ENCODE peak calls at places on chromosome 6, in nine cellular contexts. Z, B, Q, A, I, C, T, S and K are unnamed samples.

GRCh38 chr6:29005183-29005885 is at the start of gene ZNF311:
- DNase-seq in A (no peak), Z (peak), Q (peak), T (peak), S (no peak), B (peak), C (no peak), I (peak), K (peak)

GRCh38 chr6:13674533-13675190 is 37.0 kb downstream of the RANBP9 start:
- DNase-seq in C (no peak), Q (no peak), Z (no peak), B (no peak), S (no peak), A (no peak), I (no peak), T (no peak), K (no peak)

GRCh38 chr6:76418657-76419217 is 346.3 kb upstream of the IMPG1 start:
- DNase-seq in I (no peak), C (no peak), Q (no peak), S (no peak), A (no peak), T (no peak), B (no peak), Z (no peak), K (no peak)

GRCh38 chr6:151007069-151007468 is 141.6 kb downstream of the MTHFD1L start:
- DNase-seq in I (no peak), T (no peak), Q (no peak), Z (no peak), B (no peak), C (no peak), A (no peak), S (no peak), K (no peak)

GRCh38 chr6:13445005-13445743 is 42.2 kb downstream of the GFOD1 start:
- DNase-seq in Z (peak), B (no peak), C (no peak), S (peak), A (no peak), T (peak), I (no peak), Q (no peak), K (peak)

GRCh38 chr6:162615016-162615717 is 112.4 kb downstream of the PRKN start:
- DNase-seq in T (no peak), A (no peak), B (no peak), S (no peak), I (no peak), Z (no peak), C (no peak), Q (no peak), K (no peak)

GRCh38 chr6:119096683-119097310 is 18.3 kb upstream of the FAM184A start:
- DNase-seq in T (peak), C (no peak), I (peak), S (no peak), Q (peak), Z (peak), B (no peak), A (no peak), K (no peak)

GRCh38 chr6:138346302-138347195 is 31.2 kb upstream of the SMIM28 start:
- DNase-seq in B (no peak), Z (no peak), I (no peak), C (no peak), T (no peak), A (no peak), S (no peak), Q (no peak), K (no peak)

GRCh38 chr6:136113736-136114173 is 136.4 kb downstream of the MTFR2 start:
- DNase-seq in Z (peak), I (no peak), C (no peak), B (no peak), Q (no peak), T (peak), S (peak), A (no peak), K (peak)

GRCh38 chr6:43077981-43078411 is 1.9 kb downstream of the PTK7 start:
- DNase-seq in Q (no peak), I (no peak), C (no peak), S (no peak), Z (no peak), B (no peak), T (no peak), A (no peak), K (no peak)

GRCh38 chr6:3849681-3850450 is 693 bp downstream of the FAM50B start:
- DNase-seq in S (no peak), A (no peak), Z (peak), I (no peak), Q (peak), T (no peak), B (no peak), C (no peak), K (peak)

GRCh38 chr6:8837343-8837742 is 402.0 kb upstream of the SLC35B3 start:
- DNase-seq in S (no peak), T (no peak), C (no peak), A (no peak), I (no peak), B (no peak), Q (no peak), Z (no peak), K (no peak)

GRCh38 chr6:142301421-142302391 is at the start of gene ADGRG6:
- DNase-seq in Z (peak), B (peak), Q (no peak), A (no peak), C (peak), I (no peak), T (peak), S (peak), K (peak)

GRCh38 chr6:120872262-120872578 is 462.1 kb downstream of the TBC1D32 start:
- DNase-seq in Z (no peak), Q (no peak), I (no peak), B (no peak), A (no peak), T (no peak), S (no peak), C (no peak), K (no peak)

GRCh38 chr6:159988983-159989454 is 20.1 kb downstream of the IGF2R start:
- DNase-seq in C (no peak), T (no peak), S (no peak), Q (no peak), B (no peak), Z (no peak), A (no peak), I (no peak), K (no peak)

GRCh38 chr6:154923199-154923869 is 71.8 kb upstream of the TIAM2 start:
- DNase-seq in A (no peak), Z (no peak), I (no peak), B (no peak), T (no peak), Q (no peak), C (no peak), S (no peak), K (no peak)

GRCh38 chr6:12939314-12939713 is 222.7 kb downstream of the PHACTR1 start:
- DNase-seq in I (no peak), B (no peak), S (no peak), A (no peak), T (peak), Q (no peak), Z (no peak), C (no peak), K (no peak)